ENCODE peak calls at places on chromosome 16, in eight cellular contexts. One of them, this sample, is unnamed.

GRCh38 chr16:75621170-75621477 is 2.0 kb downstream of the ADAT1 start:
- DNase-seq in neuronal stem cell: no peak
- DNase-seq in astrocyte of the spinal cord: peak
- DNase-seq in colonic mucosa: no peak
- DNase-seq in body of pancreas: no peak
- DNase-seq in stimulated activated CD8-positive, alpha-beta memory T cell treated with anti-CD3 and anti-CD28 coated beads, Interleukin-7, amount 100 ng/mL, for 4 hours: no peak
- DNase-seq in AG08395: peak
- DNase-seq in mucosa of descending colon: no peak
- DNase-seq in this sample: peak

GRCh38 chr16:53465606-53466290 is 31.5 kb downstream of the RBL2 start:
- DNase-seq in neuronal stem cell: no peak
- DNase-seq in astrocyte of the spinal cord: peak
- DNase-seq in colonic mucosa: no peak
- DNase-seq in body of pancreas: peak
- DNase-seq in stimulated activated CD8-positive, alpha-beta memory T cell treated with anti-CD3 and anti-CD28 coated beads, Interleukin-7, amount 100 ng/mL, for 4 hours: no peak
- DNase-seq in AG08395: peak
- DNase-seq in mucosa of descending colon: no peak
- DNase-seq in this sample: peak

GRCh38 chr16:19213885-19214284 is 45.8 kb downstream of the SYT17 start:
- DNase-seq in neuronal stem cell: no peak
- DNase-seq in astrocyte of the spinal cord: no peak
- DNase-seq in colonic mucosa: no peak
- DNase-seq in body of pancreas: no peak
- DNase-seq in stimulated activated CD8-positive, alpha-beta memory T cell treated with anti-CD3 and anti-CD28 coated beads, Interleukin-7, amount 100 ng/mL, for 4 hours: no peak
- DNase-seq in AG08395: no peak
- DNase-seq in mucosa of descending colon: no peak
- DNase-seq in this sample: no peak

GRCh38 chr16:12215302-12216105 is 239.0 kb downstream of the SNX29 start:
- DNase-seq in neuronal stem cell: peak
- DNase-seq in astrocyte of the spinal cord: no peak
- DNase-seq in colonic mucosa: no peak
- DNase-seq in body of pancreas: no peak
- DNase-seq in stimulated activated CD8-positive, alpha-beta memory T cell treated with anti-CD3 and anti-CD28 coated beads, Interleukin-7, amount 100 ng/mL, for 4 hours: no peak
- DNase-seq in AG08395: no peak
- DNase-seq in mucosa of descending colon: no peak
- DNase-seq in this sample: no peak

GRCh38 chr16:81448154-81449131 is 3.8 kb downstream of the CMIP start:
- DNase-seq in neuronal stem cell: no peak
- DNase-seq in astrocyte of the spinal cord: no peak
- DNase-seq in colonic mucosa: peak
- DNase-seq in body of pancreas: peak
- DNase-seq in stimulated activated CD8-positive, alpha-beta memory T cell treated with anti-CD3 and anti-CD28 coated beads, Interleukin-7, amount 100 ng/mL, for 4 hours: no peak
- DNase-seq in AG08395: no peak
- DNase-seq in mucosa of descending colon: peak
- DNase-seq in this sample: peak

GRCh38 chr16:57531253-57531575 is 5.2 kb downstream of the CCDC102A start:
- DNase-seq in neuronal stem cell: no peak
- DNase-seq in astrocyte of the spinal cord: no peak
- DNase-seq in colonic mucosa: no peak
- DNase-seq in body of pancreas: no peak
- DNase-seq in stimulated activated CD8-positive, alpha-beta memory T cell treated with anti-CD3 and anti-CD28 coated beads, Interleukin-7, amount 100 ng/mL, for 4 hours: no peak
- DNase-seq in AG08395: no peak
- DNase-seq in mucosa of descending colon: no peak
- DNase-seq in this sample: no peak

GRCh38 chr16:54718376-54718775 is 212.3 kb upstream of the IRX5 start:
- DNase-seq in neuronal stem cell: no peak
- DNase-seq in astrocyte of the spinal cord: no peak
- DNase-seq in colonic mucosa: no peak
- DNase-seq in body of pancreas: no peak
- DNase-seq in stimulated activated CD8-positive, alpha-beta memory T cell treated with anti-CD3 and anti-CD28 coated beads, Interleukin-7, amount 100 ng/mL, for 4 hours: no peak
- DNase-seq in AG08395: no peak
- DNase-seq in mucosa of descending colon: no peak
- DNase-seq in this sample: no peak

GRCh38 chr16:83475108-83475507 is 332.7 kb upstream of the HSBP1 start:
- DNase-seq in neuronal stem cell: no peak
- DNase-seq in astrocyte of the spinal cord: no peak
- DNase-seq in colonic mucosa: no peak
- DNase-seq in body of pancreas: no peak
- DNase-seq in stimulated activated CD8-positive, alpha-beta memory T cell treated with anti-CD3 and anti-CD28 coated beads, Interleukin-7, amount 100 ng/mL, for 4 hours: no peak
- DNase-seq in AG08395: no peak
- DNase-seq in mucosa of descending colon: no peak
- DNase-seq in this sample: no peak

GRCh38 chr16:12639044-12639443 is 164.6 kb downstream of the CPPED1 start:
- DNase-seq in neuronal stem cell: no peak
- DNase-seq in astrocyte of the spinal cord: peak
- DNase-seq in colonic mucosa: no peak
- DNase-seq in body of pancreas: no peak
- DNase-seq in stimulated activated CD8-positive, alpha-beta memory T cell treated with anti-CD3 and anti-CD28 coated beads, Interleukin-7, amount 100 ng/mL, for 4 hours: no peak
- DNase-seq in AG08395: peak
- DNase-seq in mucosa of descending colon: no peak
- DNase-seq in this sample: peak

GRCh38 chr16:58094026-58094425 is 35.2 kb downstream of the CFAP20 start:
- DNase-seq in neuronal stem cell: no peak
- DNase-seq in astrocyte of the spinal cord: no peak
- DNase-seq in colonic mucosa: no peak
- DNase-seq in body of pancreas: no peak
- DNase-seq in stimulated activated CD8-positive, alpha-beta memory T cell treated with anti-CD3 and anti-CD28 coated beads, Interleukin-7, amount 100 ng/mL, for 4 hours: no peak
- DNase-seq in AG08395: no peak
- DNase-seq in mucosa of descending colon: no peak
- DNase-seq in this sample: no peak

GRCh38 chr16:72877374-72878028 is 170.4 kb downstream of the ZFHX3 start:
- DNase-seq in neuronal stem cell: no peak
- DNase-seq in astrocyte of the spinal cord: peak
- DNase-seq in colonic mucosa: no peak
- DNase-seq in body of pancreas: no peak
- DNase-seq in stimulated activated CD8-positive, alpha-beta memory T cell treated with anti-CD3 and anti-CD28 coated beads, Interleukin-7, amount 100 ng/mL, for 4 hours: no peak
- DNase-seq in AG08395: peak
- DNase-seq in mucosa of descending colon: no peak
- DNase-seq in this sample: peak

GRCh38 chr16:81201267-81201666 is 37.2 kb upstream of the BCO1 start:
- DNase-seq in neuronal stem cell: no peak
- DNase-seq in astrocyte of the spinal cord: no peak
- DNase-seq in colonic mucosa: no peak
- DNase-seq in body of pancreas: no peak
- DNase-seq in stimulated activated CD8-positive, alpha-beta memory T cell treated with anti-CD3 and anti-CD28 coated beads, Interleukin-7, amount 100 ng/mL, for 4 hours: no peak
- DNase-seq in AG08395: peak
- DNase-seq in mucosa of descending colon: no peak
- DNase-seq in this sample: no peak

GRCh38 chr16:11420895-11421294 is 75.6 kb downstream of the RMI2 start:
- DNase-seq in neuronal stem cell: no peak
- DNase-seq in astrocyte of the spinal cord: no peak
- DNase-seq in colonic mucosa: no peak
- DNase-seq in body of pancreas: no peak
- DNase-seq in stimulated activated CD8-positive, alpha-beta memory T cell treated with anti-CD3 and anti-CD28 coated beads, Interleukin-7, amount 100 ng/mL, for 4 hours: no peak
- DNase-seq in AG08395: no peak
- DNase-seq in mucosa of descending colon: no peak
- DNase-seq in this sample: no peak

GRCh38 chr16:31061813-31062440 is 12.1 kb downstream of the ZNF668 start:
- DNase-seq in neuronal stem cell: no peak
- DNase-seq in astrocyte of the spinal cord: no peak
- DNase-seq in colonic mucosa: no peak
- DNase-seq in body of pancreas: no peak
- DNase-seq in stimulated activated CD8-positive, alpha-beta memory T cell treated with anti-CD3 and anti-CD28 coated beads, Interleukin-7, amount 100 ng/mL, for 4 hours: no peak
- DNase-seq in AG08395: no peak
- DNase-seq in mucosa of descending colon: no peak
- DNase-seq in this sample: no peak

GRCh38 chr16:8178271-8178670 is 412.0 kb downstream of the TMEM114 start:
- DNase-seq in neuronal stem cell: no peak
- DNase-seq in astrocyte of the spinal cord: no peak
- DNase-seq in colonic mucosa: no peak
- DNase-seq in body of pancreas: no peak
- DNase-seq in stimulated activated CD8-positive, alpha-beta memory T cell treated with anti-CD3 and anti-CD28 coated beads, Interleukin-7, amount 100 ng/mL, for 4 hours: no peak
- DNase-seq in AG08395: no peak
- DNase-seq in mucosa of descending colon: no peak
- DNase-seq in this sample: no peak